ENCODE peak calls at places on chromosomes 16 and 17, in six cellular contexts. Q is PC-3, A is K562, N is PC-9, P is HepG2, D is H9. G is an unnamed sample. For H4K20me1, the result is how much of the 10 kb centered on the place peaks cover.

GRCh38 chr17:80177986-80178590 is 8.3 kb downstream of the CARD14 start:
- DNase-seq in Q (no peak), A (no peak), N (no peak), P (no peak), D (no peak), G (no peak)

GRCh38 chr17:82859431-82860403 is 19.9 kb upstream of the ZNF750 start:
- DNase-seq in Q (peak), A (peak), N (peak), P (peak), D (no peak), G (no peak)

GRCh38 chr16:24853830-24854229 is 8.1 kb downstream of the SLC5A11 start:
- DNase-seq in Q (peak), A (no peak), N (no peak), P (no peak), D (no peak), G (no peak)

GRCh38 chr17:27494192-27495091 is 38.2 kb downstream of the KSR1 start:
- DNase-seq in Q (peak), A (no peak), N (peak), P (peak), D (peak), G (no peak)

GRCh38 chr17:57242148-57242547 is 14.2 kb upstream of the MSI2 start:
- DNase-seq in Q (no peak), A (no peak), N (no peak), P (no peak), D (no peak), G (no peak)

GRCh38 chr16:71628810-71629209 is 2.8 kb downstream of the MARVELD3 start:
- DNase-seq in Q (peak), A (no peak), N (no peak), P (no peak), D (no peak), G (peak)

GRCh38 chr16:7246578-7246977 is 86.1 kb upstream of the RBFOX1 start:
- DNase-seq in Q (no peak), A (peak), N (no peak), P (no peak), D (peak), G (no peak)

GRCh38 chr17:34990921-34991365 is 10.6 kb downstream of the LIG3 start:
- DNase-seq in Q (no peak), A (no peak), N (no peak), P (no peak), D (no peak), G (no peak)

GRCh38 chr16:30000768-30001631 is 5.0 kb downstream of the INO80E start:
- DNase-seq in Q (no peak), A (no peak), N (no peak), P (no peak), D (peak), G (no peak)
- H3K4me2 ChIP-seq in Q (no peak), A (no peak), N (no peak), P (no peak), D (peak), G (no peak)

GRCh38 chr17:45313927-45314760 is 2.7 kb downstream of the MAP3K14 start:
- DNase-seq in Q (no peak), A (no peak), N (no peak), P (no peak), D (no peak), G (no peak)
- H4K20me1 ChIP-seq in Q (under half), A (under half), N (under half), P (under half), D (under half), G (under half)

GRCh38 chr17:67171560-67171959 is 73.4 kb downstream of the HELZ start:
- DNase-seq in Q (no peak), A (no peak), N (no peak), P (no peak), D (no peak), G (no peak)
- H3K4me2 ChIP-seq in Q (no peak), A (no peak), N (no peak), P (no peak), D (no peak), G (no peak)

GRCh38 chr17:73210002-73210678 is 17.3 kb downstream of the COG1 start:
- DNase-seq in Q (peak), A (peak), N (no peak), P (no peak), D (no peak), G (no peak)

GRCh38 chr17:73215414-73215813 is 22.6 kb downstream of the COG1 start:
- DNase-seq in Q (peak), A (no peak), N (no peak), P (no peak), D (peak), G (no peak)

GRCh38 chr17:73214851-73215250 is 22.0 kb downstream of the COG1 start:
- DNase-seq in Q (no peak), A (no peak), N (no peak), P (no peak), D (no peak), G (no peak)

GRCh38 chr17:73211745-73212144 is 18.9 kb downstream of the COG1 start:
- DNase-seq in Q (no peak), A (no peak), N (no peak), P (no peak), D (no peak), G (no peak)

DNA sequence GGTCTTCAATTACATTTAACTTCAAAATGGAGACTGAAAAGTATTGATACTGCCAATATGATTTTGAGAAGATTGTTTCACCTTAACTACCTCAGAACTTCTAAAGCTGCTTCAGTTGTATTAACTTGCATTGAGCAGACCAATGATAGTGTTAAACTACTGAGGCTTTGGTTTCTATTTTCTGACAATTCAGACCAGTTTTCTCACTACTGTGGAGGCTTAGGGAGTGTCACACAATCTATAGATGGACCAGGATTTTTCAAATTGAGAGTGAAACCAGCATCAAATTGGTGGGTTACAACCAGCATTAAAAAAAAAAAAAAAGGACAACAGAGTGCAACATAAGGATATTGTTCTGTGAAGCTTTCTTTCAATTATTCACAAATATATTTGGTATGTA is 21.2 kb downstream of the COG1 start:
- DNase-seq in Q (no peak), A (no peak), N (no peak), P (no peak), D (no peak), G (no peak)
- H4K20me1 ChIP-seq in Q (under half), A (under half), N (under half), P (under half), D (under half), G (under half)

GRCh38 chr16:12176051-12176450 is 199.5 kb downstream of the SNX29 start:
- DNase-seq in Q (no peak), A (no peak), N (no peak), P (no peak), D (no peak), G (no peak)

GRCh38 chr16:12177643-12178042 is 201.1 kb downstream of the SNX29 start:
- DNase-seq in Q (no peak), A (no peak), N (no peak), P (no peak), D (no peak), G (no peak)

GRCh38 chr16:12173121-12173520 is 196.6 kb downstream of the SNX29 start:
- DNase-seq in Q (no peak), A (no peak), N (no peak), P (no peak), D (no peak), G (no peak)

GRCh38 chr16:12182202-12182601 is 205.7 kb downstream of the SNX29 start:
- DNase-seq in Q (no peak), A (no peak), N (no peak), P (no peak), D (no peak), G (no peak)

DNA sequence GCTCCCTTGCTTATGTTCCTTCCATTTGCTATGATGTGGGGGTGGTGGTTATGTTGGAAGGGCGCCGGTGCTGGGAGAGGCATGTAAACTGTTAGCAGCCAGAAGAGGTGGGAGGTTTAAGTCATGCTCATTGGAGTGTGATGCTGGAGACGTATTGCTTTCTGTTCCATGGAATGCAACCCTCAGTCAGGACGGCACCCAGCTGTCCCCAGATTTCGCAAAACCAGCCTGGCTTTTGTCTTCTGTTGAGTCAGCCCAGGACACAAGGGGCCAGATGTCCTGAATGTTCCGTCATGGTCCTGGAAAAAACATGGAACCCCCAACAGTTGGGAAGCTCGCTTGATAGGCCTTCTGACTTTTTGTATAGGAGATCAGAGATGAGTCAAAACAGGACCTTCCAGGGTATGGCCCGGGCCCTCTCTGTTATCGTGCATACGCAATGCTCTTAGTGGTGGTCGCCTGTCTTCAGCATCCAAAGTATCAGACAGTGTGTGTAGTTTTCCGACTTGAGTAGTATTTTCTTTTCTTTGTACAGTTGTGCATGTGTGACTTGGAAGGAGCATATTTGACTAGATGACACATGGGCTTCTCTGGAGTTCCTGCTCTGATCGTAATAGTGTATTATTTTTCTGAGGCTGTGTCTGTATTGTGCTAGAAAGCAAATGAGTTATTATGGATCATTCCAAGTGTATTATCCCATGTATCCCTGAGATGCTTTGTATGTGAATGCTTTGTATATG is 201.9 kb downstream of the SNX29 start:
- DNase-seq in Q (no peak), A (no peak), N (no peak), P (no peak), D (no peak), G (no peak)
- H3K4me2 ChIP-seq in Q (no peak), A (no peak), N (no peak), P (no peak), D (no peak), G (no peak)

DNA sequence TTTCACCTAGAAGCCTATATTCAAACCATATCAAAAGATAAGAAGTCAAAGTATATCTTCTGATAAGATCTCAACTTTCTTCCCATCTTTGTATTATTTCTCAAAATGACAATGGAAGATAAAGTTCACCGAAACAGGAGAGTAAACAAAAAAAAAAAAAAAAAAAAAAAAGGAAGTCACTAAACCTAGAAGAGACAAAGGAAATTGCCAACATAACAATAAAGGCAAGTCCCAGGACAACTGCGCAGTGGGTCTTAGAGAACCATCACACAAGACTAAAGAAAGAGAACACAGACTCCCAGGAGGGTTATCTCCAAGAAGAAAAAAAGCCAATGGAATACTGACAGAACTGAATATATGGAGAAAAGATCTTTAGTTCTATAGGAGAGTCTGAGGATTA is 65.7 kb downstream of the SMURF2 start:
- DNase-seq in Q (no peak), A (no peak), N (no peak), P (no peak), D (no peak), G (no peak)
- H4K20me1 ChIP-seq in Q (under half), A (under half), N (under half), P (under half), D (under half), G (under half)

G was measured in keratinocyte.